ENCODE peak calls at places on chromosomes 13 and 19, in nine cellular contexts. I is upper lobe of left lung, R is breast epithelium, B is sigmoid colon, L is HL-60, D is suprapubic skin, Z is HepG2, O is GM12892, X is SK-N-MC. K is an unnamed sample.

GRCh38 chr13:40432018-40432978 is 234.1 kb downstream of the FOXO1 start:
- DNase-seq in X (no peak), Z (no peak), R (no peak), D (no peak), B (no peak), I (no peak), O (no peak), L (no peak), K (peak; percentile 48)

GRCh38 chr13:97142452-97142851 is 79.7 kb upstream of the MBNL2 start:
- DNase-seq in D (no peak), B (no peak), L (no peak), O (no peak), I (no peak), R (no peak), X (no peak), Z (peak; percentile 30), K (no peak)

GRCh38 chr19:21707065-21707464 is 60.3 kb downstream of the ZNF100 start:
- DNase-seq in L (no peak), D (no peak), X (no peak), Z (no peak), O (no peak), I (no peak), R (no peak), B (no peak), K (no peak)

GRCh38 chr19:8526345-8527062 is 12.5 kb upstream of the ZNF414 start:
- DNase-seq in O (no peak), X (no peak), B (peak; percentile 95), I (peak; percentile 86), R (peak; percentile 94), D (peak; percentile 94), Z (peak; percentile 87), L (no peak), K (no peak)

GRCh38 chr19:10513223-10513622 is 4.0 kb downstream of the S1PR5 start:
- DNase-seq in L (no peak), I (no peak), D (no peak), R (no peak), O (no peak), B (no peak), X (no peak), Z (no peak), K (no peak)

GRCh38 chr13:38752726-38753125 is 65.8 kb downstream of the FREM2 start:
- DNase-seq in O (no peak), B (no peak), X (no peak), Z (no peak), L (no peak), D (no peak), I (no peak), R (no peak), K (no peak)

GRCh38 chr19:16944626-16945363 is 56.0 kb downstream of the F2RL3 start:
- DNase-seq in X (no peak), D (peak; percentile 44), O (no peak), Z (no peak), B (no peak), I (peak; percentile 20), L (no peak), R (no peak), K (no peak)

GRCh38 chr13:113854238-113855011 is 9.5 kb downstream of the GAS6 start:
- DNase-seq in D (peak; percentile 81), L (no peak), I (no peak), R (peak; percentile 43), Z (no peak), B (no peak), X (no peak), O (peak; percentile 9), K (no peak)

GRCh38 chr13:39938591-39938990 is 283.1 kb downstream of the COG6 start:
- DNase-seq in B (no peak), D (no peak), L (no peak), Z (no peak), X (no peak), R (no peak), I (no peak), O (no peak), K (no peak)

GRCh38 chr19:876089-876488 is 16.6 kb downstream of the CFD start:
- DNase-seq in Z (no peak), X (no peak), I (no peak), O (no peak), B (no peak), R (no peak), D (no peak), L (no peak), K (no peak)

GRCh38 chr19:881385-882071 is 11.5 kb downstream of the MED16 start:
- DNase-seq in B (no peak), O (no peak), X (no peak), I (no peak), D (no peak), L (no peak), R (no peak), Z (no peak), K (no peak)

GRCh38 chr19:882871-883497 is 10.0 kb downstream of the MED16 start:
- DNase-seq in R (no peak), I (no peak), X (no peak), D (no peak), B (no peak), O (no peak), Z (no peak), L (no peak), K (no peak)

GRCh38 chr19:876780-877314 is 16.1 kb downstream of the MED16 start:
- DNase-seq in R (no peak), I (no peak), D (no peak), O (no peak), Z (no peak), B (no peak), X (no peak), L (no peak), K (no peak)

DNA sequence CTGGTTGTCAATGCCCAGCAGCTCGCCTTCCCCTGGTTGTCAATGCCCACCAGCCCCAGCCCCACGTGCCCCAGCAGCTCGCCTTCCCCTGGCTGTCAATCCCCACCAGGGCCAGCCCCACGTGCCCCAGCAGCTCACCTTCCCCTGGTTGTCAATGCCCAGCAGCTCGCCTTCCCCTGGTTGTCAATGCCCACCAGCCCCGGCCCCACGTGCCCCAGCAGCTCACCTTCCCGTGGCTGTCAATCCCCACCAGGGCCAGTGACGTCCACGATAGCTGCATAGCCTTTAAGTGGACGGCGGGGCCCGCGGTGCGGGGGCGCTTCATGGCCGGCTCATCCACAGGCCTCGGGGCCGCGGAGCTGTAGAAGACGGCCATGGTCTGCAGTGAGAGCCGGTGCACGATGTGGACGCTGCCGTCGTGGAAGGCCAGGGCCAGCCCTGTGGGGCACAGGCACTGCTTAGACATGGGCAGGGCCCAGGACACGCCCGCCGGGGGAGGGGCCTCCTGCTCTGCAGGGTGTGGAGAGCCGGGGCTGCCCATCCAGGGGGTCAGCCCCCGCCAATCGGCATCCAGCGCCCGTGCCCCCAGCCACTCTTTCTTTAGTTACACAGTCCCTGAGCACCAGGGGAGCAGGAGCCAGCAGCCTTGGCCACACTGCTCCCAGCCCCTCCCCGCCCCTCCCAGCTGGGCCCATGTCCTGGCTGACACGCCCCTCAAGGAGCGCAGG is 13.1 kb downstream of the MED16 start:
- DNase-seq in L (no peak), R (no peak), O (no peak), Z (no peak), D (no peak), I (no peak), B (no peak), X (no peak), K (no peak)
- TF ChIP-seq POLR2AphosphoS5 in L (no peak), R (no peak), O (no peak), Z (no peak), D (no peak), I (no peak), B (no peak), X (no peak), K (no peak)

GRCh38 chr19:18543814-18544475 is 572 bp upstream of the FKBP8 start:
- DNase-seq in X (no peak), R (no peak), D (no peak), B (peak; percentile 78), L (peak; percentile 86), O (peak; percentile 71), I (peak; percentile 82), Z (peak; percentile 23), K (peak; percentile 72)
- TF ChIP-seq POLR2AphosphoS5 in X (no peak), R (no peak), D (no peak), B (no peak), L (peak; percentile 34), O (peak; percentile 63), I (peak; percentile 32), Z (no peak), K (peak; percentile 73)

GRCh38 chr19:34988119-34988518 is 12.0 kb upstream of the GRAMD1A start:
- DNase-seq in B (no peak), L (no peak), I (no peak), D (no peak), R (no peak), O (no peak), Z (no peak), X (no peak), K (no peak)

GRCh38 chr19:34984287-34984686 is 15.8 kb upstream of the GRAMD1A start:
- DNase-seq in R (no peak), Z (no peak), B (no peak), O (no peak), D (no peak), I (no peak), X (no peak), L (no peak), K (no peak)

GRCh38 chr19:34983786-34984185 is 16.3 kb upstream of the GRAMD1A start:
- DNase-seq in B (no peak), D (no peak), O (no peak), L (no peak), R (no peak), X (no peak), Z (no peak), I (no peak), K (no peak)

GRCh38 chr19:34982275-34982674 is 17.8 kb upstream of the GRAMD1A start:
- DNase-seq in X (no peak), I (no peak), D (no peak), R (no peak), B (no peak), O (no peak), Z (no peak), L (no peak), K (no peak)

GRCh38 chr19:34985249-34986022 is 14.7 kb upstream of the GRAMD1A start:
- DNase-seq in I (peak; percentile 79), D (no peak), L (no peak), B (no peak), X (no peak), R (peak; percentile 58), O (no peak), Z (no peak), K (no peak)
- TF ChIP-seq POLR2AphosphoS5 in I (peak; percentile 89), D (no peak), L (no peak), B (no peak), X (no peak), R (no peak), O (no peak), Z (no peak), K (no peak)

DNA sequence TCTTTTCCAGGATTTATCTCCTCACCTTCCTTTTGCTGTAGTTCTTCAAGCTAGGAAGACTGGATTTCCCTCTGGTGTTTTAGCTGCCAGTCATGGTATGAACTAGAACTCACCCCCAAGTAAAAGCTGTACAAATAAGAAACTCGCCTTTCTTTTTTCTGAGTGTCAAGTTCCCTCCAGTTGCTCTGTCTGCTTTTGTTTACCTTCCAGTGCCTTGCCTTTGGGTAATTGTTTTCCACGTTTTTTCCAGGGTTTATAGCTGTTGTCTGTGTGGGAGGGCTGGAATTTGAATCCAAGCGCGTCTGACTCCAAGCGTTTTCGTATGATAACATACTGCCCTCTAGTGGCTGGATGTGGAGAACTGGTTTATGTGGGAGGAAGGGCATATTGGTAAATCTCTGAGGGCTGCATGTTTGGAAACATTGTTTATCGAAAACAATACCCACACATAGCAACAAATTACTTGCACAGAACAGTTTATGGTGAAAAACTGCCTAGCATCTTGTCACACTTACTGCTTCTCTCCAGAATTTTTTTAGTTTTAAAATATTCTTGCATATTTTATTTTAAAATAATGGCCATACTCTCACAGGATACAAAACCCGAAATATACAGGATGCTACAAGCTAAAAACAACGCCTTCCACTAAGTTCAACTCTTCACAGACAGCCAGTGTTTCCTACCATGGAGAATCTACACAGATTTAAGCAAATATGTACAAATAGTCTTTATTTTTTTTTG is 19.2 kb downstream of the RCN3 start:
- DNase-seq in D (no peak), L (no peak), O (no peak), Z (peak; percentile 85), R (no peak), I (peak; percentile 69), X (peak; percentile 89), B (peak; percentile 88), K (peak; percentile 42)
- TF ChIP-seq POLR2AphosphoS5 in D (no peak), L (no peak), O (no peak), Z (no peak), R (no peak), I (no peak), X (peak; percentile 36), B (no peak), K (no peak)

K was measured in GM12878.